ENCODE peak calls at places on chromosome 17, in six cellular contexts. W is upper lobe of left lung, N is transverse colon, M is tibial nerve, H is A549, Y is ovary. Q is an unnamed sample.

GRCh38 chr17:59494757-59495368 is 70.5 kb upstream of the DHX40 start:
- DNase-seq in W (no peak), N (no peak), M (no peak), H (no peak), Y (no peak), Q (no peak)

GRCh38 chr17:71975998-71976649 is 144.7 kb upstream of the SOX9 start:
- DNase-seq in W (peak), N (peak), M (peak), H (peak), Y (peak), Q (no peak)

GRCh38 chr17:67401598-67402504 is 24.8 kb downstream of the PITPNC1 start:
- DNase-seq in W (no peak), N (no peak), M (no peak), H (no peak), Y (no peak), Q (no peak)

GRCh38 chr17:17722081-17722905 is 41.0 kb downstream of the RAI1 start:
- DNase-seq in W (no peak), N (no peak), M (no peak), H (no peak), Y (no peak), Q (no peak)

GRCh38 chr17:67491009-67491677 is 114.1 kb downstream of the PITPNC1 start:
- DNase-seq in W (peak), N (peak), M (peak), H (peak), Y (peak), Q (no peak)

GRCh38 chr17:59767176-59767575 is 59.7 kb downstream of the VMP1 start:
- DNase-seq in W (no peak), N (no peak), M (no peak), H (no peak), Y (no peak), Q (no peak)

GRCh38 chr17:82734987-82735866 is at the start of gene FN3K:
- DNase-seq in W (peak), N (peak), M (peak), H (peak), Y (peak), Q (no peak)

GRCh38 chr17:68613739-68614298 is 12.7 kb upstream of the FAM20A start:
- DNase-seq in W (peak), N (no peak), M (peak), H (peak), Y (no peak), Q (peak)

GRCh38 chr17:59373879-59374495 is 42.5 kb downstream of the YPEL2 start:
- DNase-seq in W (no peak), N (no peak), M (peak), H (no peak), Y (no peak), Q (no peak)

GRCh38 chr17:44915727-44916058 is 393 bp upstream of the GFAP start:
- DNase-seq in W (no peak), N (no peak), M (no peak), H (no peak), Y (no peak), Q (no peak)

GRCh38 chr17:78346605-78347250 is 13.1 kb downstream of the SOCS3 start:
- DNase-seq in W (no peak), N (no peak), M (no peak), H (no peak), Y (no peak), Q (no peak)

GRCh38 chr17:67449885-67450755 is 73.0 kb downstream of the PITPNC1 start:
- DNase-seq in W (no peak), N (no peak), M (no peak), H (no peak), Y (no peak), Q (no peak)

GRCh38 chr17:14095202-14095601 is 25.9 kb downstream of the COX10 start:
- DNase-seq in W (peak), N (no peak), M (no peak), H (no peak), Y (no peak), Q (no peak)

GRCh38 chr17:19271751-19272357 is 34.7 kb downstream of the EPN2 start:
- DNase-seq in W (no peak), N (no peak), M (no peak), H (no peak), Y (no peak), Q (no peak)

GRCh38 chr17:64209356-64209941 is 53.6 kb downstream of the TEX2 start:
- DNase-seq in W (no peak), N (no peak), M (no peak), H (no peak), Y (no peak), Q (no peak)

GRCh38 chr17:78527345-78527744 is 49.9 kb downstream of the DNAH17 start:
- DNase-seq in W (no peak), N (no peak), M (no peak), H (no peak), Y (no peak), Q (no peak)

GRCh38 chr17:82780981-82781893 is 29.4 kb downstream of the TBCD start:
- DNase-seq in W (no peak), N (no peak), M (no peak), H (peak), Y (no peak), Q (no peak)

GRCh38 chr17:55237268-55237667 is 27.5 kb upstream of the HLF start:
- DNase-seq in W (no peak), N (no peak), M (no peak), H (no peak), Y (no peak), Q (no peak)

GRCh38 chr17:5234645-5235576 is at the start of gene SCIMP:
- DNase-seq in W (peak), N (peak), M (peak), H (no peak), Y (no peak), Q (no peak)

GRCh38 chr17:82412535-82413520 is 5.3 kb upstream of the HEXD start:
- DNase-seq in W (no peak), N (no peak), M (no peak), H (no peak), Y (no peak), Q (no peak)

GRCh38 chr17:41420134-41420533 is 4.3 kb downstream of the KRT37 start:
- DNase-seq in W (no peak), N (no peak), M (no peak), H (no peak), Y (no peak), Q (no peak)

GRCh38 chr17:41397003-41397665 is at the start of gene KRT31:
- DNase-seq in W (no peak), N (no peak), M (no peak), H (no peak), Y (no peak), Q (no peak)

GRCh38 chr17:41308918-41309359 is at the start of gene KRTAP16-1:
- DNase-seq in W (no peak), N (no peak), M (no peak), H (no peak), Y (no peak), Q (no peak)

GRCh38 chr17:79621151-79621940 is 10.5 kb upstream of the RBFOX3 start:
- DNase-seq in W (peak), N (peak), M (no peak), H (no peak), Y (no peak), Q (peak)

GRCh38 chr17:72466199-72466598 is 345.4 kb downstream of the SOX9 start:
- DNase-seq in W (peak), N (peak), M (no peak), H (peak), Y (no peak), Q (no peak)

GRCh38 chr17:12421646-12422306 is 243.9 kb upstream of the MYOCD start:
- DNase-seq in W (no peak), N (no peak), M (no peak), H (no peak), Y (peak), Q (no peak)

GRCh38 chr17:57862410-57862989 is 12.7 kb upstream of the MRPS23 start:
- DNase-seq in W (no peak), N (no peak), M (no peak), H (no peak), Y (no peak), Q (no peak)

GRCh38 chr17:70622382-70623260 is 453.3 kb downstream of the KCNJ2 start:
- DNase-seq in W (peak), N (peak), M (no peak), H (peak), Y (no peak), Q (peak)

GRCh38 chr17:74325743-74326379 is at the start of gene KIF19:
- DNase-seq in W (peak), N (peak), M (no peak), H (no peak), Y (no peak), Q (peak)

GRCh38 chr17:34131386-34131785 is 123.7 kb upstream of the CCL2 start:
- DNase-seq in W (no peak), N (no peak), M (no peak), H (no peak), Y (no peak), Q (no peak)

GRCh38 chr17:83064732-83065659 is 14.4 kb upstream of the METRNL start:
- DNase-seq in W (peak), N (peak), M (no peak), H (no peak), Y (peak), Q (no peak)

GRCh38 chr17:63927464-63928171 is 4.5 kb downstream of the CD79B start:
- DNase-seq in W (no peak), N (no peak), M (no peak), H (no peak), Y (no peak), Q (no peak)

GRCh38 chr17:68861602-68862001 is 93.6 kb downstream of the ABCA8 start:
- DNase-seq in W (no peak), N (no peak), M (no peak), H (no peak), Y (no peak), Q (no peak)

GRCh38 chr17:78034429-78035091 is 76.1 kb downstream of the TNRC6C start:
- DNase-seq in W (no peak), N (no peak), M (no peak), H (no peak), Y (no peak), Q (no peak)

GRCh38 chr17:67441052-67441738 is 64.1 kb downstream of the PITPNC1 start:
- DNase-seq in W (peak), N (peak), M (no peak), H (peak), Y (no peak), Q (no peak)

GRCh38 chr17:82645516-82645915 is 2.7 kb downstream of the WDR45B start:
- DNase-seq in W (no peak), N (no peak), M (no peak), H (no peak), Y (no peak), Q (no peak)

GRCh38 chr17:76243826-76244679 is 3.8 kb upstream of the RNF157 start:
- DNase-seq in W (no peak), N (no peak), M (no peak), H (no peak), Y (no peak), Q (no peak)

GRCh38 chr17:46191332-46192210 is 1.7 kb downstream of the KANSL1 start:
- DNase-seq in W (peak), N (peak), M (peak), H (peak), Y (no peak), Q (no peak)
- TF ChIP-seq EP300 in W (no peak), N (no peak), M (peak), H (no peak), Y (no peak), Q (no peak)

DNA sequence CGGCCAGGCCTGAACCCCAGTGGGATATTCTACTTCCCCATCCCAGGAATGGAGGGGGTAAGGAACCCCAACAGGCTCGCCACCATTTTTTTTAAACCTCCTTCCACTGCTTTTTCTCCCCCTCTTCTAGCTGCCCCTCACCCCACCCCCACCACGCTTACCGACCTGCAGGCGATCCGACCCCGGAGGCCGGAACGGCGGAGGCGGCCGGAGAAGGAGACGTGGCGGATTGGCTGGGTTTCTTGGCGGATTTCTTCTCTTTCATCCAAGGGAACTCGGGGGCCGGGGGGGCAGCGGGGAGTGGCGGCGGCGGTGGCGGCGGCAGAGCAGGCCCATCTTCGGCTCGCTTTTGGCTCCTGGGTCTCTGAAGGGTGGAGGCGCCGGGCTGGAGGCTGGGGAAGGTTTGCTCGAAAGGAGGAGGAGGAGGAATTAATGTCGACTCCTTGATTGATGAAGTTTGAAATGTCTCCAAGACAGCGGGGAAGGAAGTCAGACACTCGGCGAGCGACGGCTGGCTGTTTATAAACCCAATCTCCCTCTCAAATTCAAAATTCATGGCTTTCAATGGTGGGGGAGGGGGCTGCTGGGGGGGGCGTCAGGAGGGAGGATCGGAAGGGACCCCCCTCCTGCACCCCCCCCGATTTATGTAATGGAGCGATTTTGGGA is 420 bp downstream of the HOXB2 start:
- DNase-seq in W (no peak), N (peak), M (peak), H (no peak), Y (no peak), Q (no peak)
- TF ChIP-seq EP300 in W (no peak), N (no peak), M (peak), H (no peak), Y (no peak), Q (no peak)

DNA sequence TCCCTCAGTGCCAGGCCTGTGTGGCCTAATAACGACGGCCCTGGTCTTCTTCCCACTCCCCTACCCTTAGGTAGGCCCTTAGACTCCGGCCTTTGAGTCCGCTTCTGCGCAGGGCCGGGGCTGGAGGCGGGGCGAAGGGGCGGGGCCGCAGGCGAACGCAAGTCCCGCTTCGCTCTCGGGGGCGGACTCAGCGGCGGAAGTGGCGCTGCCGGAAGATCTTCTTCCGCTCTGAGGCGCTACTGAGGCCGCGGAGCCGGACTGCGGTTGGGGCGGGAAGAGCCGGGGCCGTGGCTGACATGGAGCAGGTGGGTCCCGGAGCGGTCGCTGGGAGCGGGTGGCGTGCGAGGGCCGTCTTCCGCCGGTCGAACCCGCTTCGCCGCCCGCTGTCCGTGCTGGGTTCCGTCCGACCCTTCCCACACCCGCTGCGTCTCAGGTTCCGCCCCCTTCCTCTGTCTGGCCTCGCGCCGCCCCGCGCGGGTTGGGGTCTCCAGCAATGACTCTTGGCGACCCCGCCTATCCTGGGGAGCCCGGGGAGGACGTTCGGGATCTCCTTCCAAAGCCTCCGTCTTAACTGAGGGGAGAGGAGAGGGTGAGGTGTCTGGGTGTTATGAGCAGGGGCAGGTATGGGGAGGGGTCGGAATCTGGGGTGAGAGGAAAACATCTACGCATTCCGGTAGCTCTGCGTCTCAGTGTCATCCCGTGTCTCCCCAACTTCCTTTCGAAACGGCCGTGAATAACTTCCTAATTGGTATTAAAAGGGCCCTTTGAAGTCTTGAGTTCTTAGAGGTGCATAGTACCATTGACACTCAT is at the start of gene STARD3:
- DNase-seq in W (peak), N (peak), M (peak), H (peak), Y (peak), Q (peak)
- TF ChIP-seq EP300 in W (no peak), N (no peak), M (peak), H (no peak), Y (no peak), Q (no peak)

DNA sequence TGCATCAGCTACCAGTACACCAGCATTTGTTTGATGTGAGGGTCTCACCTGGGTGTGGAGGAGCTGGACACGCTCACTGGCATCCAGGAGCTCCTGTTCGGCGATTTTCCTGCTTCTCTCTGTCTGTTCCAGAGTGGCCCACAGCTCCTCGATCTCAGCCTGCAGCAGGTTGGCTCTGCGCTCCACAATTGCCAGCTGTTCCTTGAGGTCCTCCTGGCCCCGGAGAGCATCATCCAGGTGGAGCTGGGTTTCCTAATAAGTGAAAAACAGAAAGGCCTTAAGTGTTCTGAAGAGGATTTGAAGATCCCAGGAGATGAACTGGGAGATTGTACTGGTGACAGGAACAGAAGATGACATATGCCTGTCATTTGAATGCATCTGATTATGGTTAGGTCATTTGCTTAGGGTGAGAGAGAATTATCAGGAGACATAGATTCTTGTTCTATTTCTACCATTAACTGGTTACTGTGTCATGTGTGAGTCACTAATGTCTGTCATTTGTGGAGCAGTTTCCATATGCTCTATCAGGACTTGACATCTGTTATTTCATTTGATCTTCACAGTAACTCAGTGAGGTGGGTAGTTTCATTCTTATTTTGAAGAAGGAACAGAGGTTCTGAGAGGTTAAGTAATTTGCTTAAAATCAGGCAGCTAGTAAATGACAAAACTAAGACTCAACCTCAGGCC is 21.5 kb upstream of the MYH13 start:
- DNase-seq in W (no peak), N (no peak), M (no peak), H (no peak), Y (no peak), Q (no peak)
- TF ChIP-seq EP300 in W (no peak), N (no peak), M (no peak), H (no peak), Y (no peak), Q (no peak)

GRCh38 chr17:6276711-6277110 is 158.2 kb downstream of the AIPL1 start:
- DNase-seq in W (no peak), N (no peak), M (no peak), H (no peak), Y (no peak), Q (no peak)

GRCh38 chr17:6269474-6269873 is 165.4 kb downstream of the AIPL1 start:
- DNase-seq in W (no peak), N (peak), M (no peak), H (peak), Y (no peak), Q (no peak)

GRCh38 chr17:6279659-6280058 is 155.3 kb downstream of the AIPL1 start:
- DNase-seq in W (no peak), N (peak), M (no peak), H (no peak), Y (no peak), Q (peak)

GRCh38 chr17:6274310-6274709 is 160.6 kb downstream of the AIPL1 start:
- DNase-seq in W (no peak), N (no peak), M (no peak), H (no peak), Y (no peak), Q (no peak)
- TF ChIP-seq EP300 in W (no peak), N (no peak), M (no peak), H (no peak), Y (no peak), Q (no peak)

GRCh38 chr17:65466547-65466946 is 94.9 kb downstream of the AXIN2 start:
- DNase-seq in W (no peak), N (no peak), M (no peak), H (no peak), Y (no peak), Q (no peak)

GRCh38 chr17:65468321-65468720 is 93.1 kb downstream of the AXIN2 start:
- DNase-seq in W (no peak), N (no peak), M (no peak), H (no peak), Y (no peak), Q (no peak)

GRCh38 chr17:65467156-65467555 is 94.3 kb downstream of the AXIN2 start:
- DNase-seq in W (no peak), N (no peak), M (no peak), H (no peak), Y (no peak), Q (no peak)

GRCh38 chr17:65459667-65460415 is 101.6 kb downstream of the AXIN2 start:
- DNase-seq in W (no peak), N (no peak), M (no peak), H (no peak), Y (no peak), Q (no peak)

GRCh38 chr17:65463242-65463641 is 98.2 kb downstream of the AXIN2 start:
- DNase-seq in W (peak), N (no peak), M (no peak), H (no peak), Y (peak), Q (no peak)
- TF ChIP-seq EP300 in W (peak), N (no peak), M (peak), H (no peak), Y (peak), Q (no peak)

GRCh38 chr17:8420041-8420934 is 15.4 kb upstream of the NDEL1 start:
- DNase-seq in W (peak), N (peak), M (peak), H (no peak), Y (peak), Q (no peak)
- TF ChIP-seq EP300 in W (no peak), N (no peak), M (peak), H (no peak), Y (no peak), Q (no peak)

DNA sequence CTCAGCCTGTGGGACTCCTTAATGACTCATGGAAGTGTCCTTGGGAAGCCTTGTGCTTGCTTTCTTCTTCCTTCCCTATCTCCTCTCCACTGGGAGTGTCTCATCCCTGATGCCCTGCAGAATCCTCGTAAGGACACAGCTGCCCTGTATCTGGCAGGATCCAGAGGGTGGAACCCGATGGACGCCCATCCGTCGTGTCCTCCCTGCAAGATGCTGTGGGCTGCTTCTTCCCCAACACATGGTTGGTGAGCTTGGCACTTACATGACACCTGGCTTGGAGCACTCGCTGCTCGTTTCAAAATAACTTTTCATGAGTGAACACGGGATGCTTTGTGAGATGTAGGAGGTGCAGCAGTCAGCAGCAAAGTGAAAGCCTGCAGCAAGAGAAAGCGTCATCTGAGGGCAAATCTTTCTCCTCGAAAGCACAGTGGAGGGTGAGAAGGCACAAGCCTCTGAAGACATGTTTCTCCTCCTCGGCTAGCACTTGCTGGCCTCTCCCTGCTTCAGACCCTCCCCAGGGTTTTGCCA is 3.3 kb downstream of the CCL15 start:
- DNase-seq in W (no peak), N (no peak), M (no peak), H (no peak), Y (no peak), Q (no peak)
- TF ChIP-seq EP300 in W (no peak), N (no peak), M (no peak), H (no peak), Y (no peak), Q (no peak)

GRCh38 chr17:1060991-1061390 is 64.1 kb downstream of the TIMM22 start:
- DNase-seq in W (peak), N (peak), M (no peak), H (peak), Y (no peak), Q (no peak)
- TF ChIP-seq EP300 in W (no peak), N (no peak), M (no peak), H (no peak), Y (no peak), Q (no peak)